ENCODE peak calls at places on chromosomes 6 and 20, in eight cellular contexts. O is OCI-LY7, B is cardiac muscle cell, J is stomach, P is astrocyte, A is dorsolateral prefrontal cortex, L is breast epithelium, F is psoas muscle. Y is an unnamed sample.

GRCh38 chr6:166514196-166514595 is 72.3 kb downstream of the RAMACL start:
- DNase-seq in L (no peak), B (no peak), A (no peak), J (no peak), F (no peak), P (no peak), O (no peak), Y (no peak)

GRCh38 chr20:17471606-17472187 is 59.5 kb downstream of the BFSP1 start:
- DNase-seq in L (no peak), A (no peak), J (no peak), B (no peak), O (no peak), P (no peak), F (no peak), Y (no peak)

GRCh38 chr20:1858859-1859258 is 36.3 kb upstream of the SIRPA start:
- DNase-seq in L (no peak), O (no peak), A (no peak), F (no peak), J (no peak), P (peak), B (no peak), Y (no peak)

GRCh38 chr20:47859255-47859654 is 74.0 kb upstream of the SULF2 start:
- DNase-seq in L (no peak), O (no peak), P (no peak), F (no peak), J (no peak), B (no peak), A (no peak), Y (no peak)

GRCh38 chr6:42059743-42060142 is 9.4 kb downstream of the TAF8 start:
- DNase-seq in P (no peak), B (no peak), J (no peak), O (no peak), F (no peak), A (no peak), L (no peak), Y (no peak)

GRCh38 chr6:143744593-143745151 is 66.9 kb downstream of the PHACTR2 start:
- DNase-seq in J (peak), F (no peak), A (no peak), B (no peak), P (peak), L (no peak), O (no peak), Y (no peak)

GRCh38 chr6:87426789-87427188 is 19.0 kb downstream of the CFAP206 start:
- DNase-seq in P (no peak), F (no peak), J (no peak), O (no peak), B (no peak), L (no peak), A (no peak), Y (no peak)

GRCh38 chr20:57568088-57568896 is 7.4 kb downstream of the PCK1 start:
- DNase-seq in P (no peak), B (no peak), L (no peak), A (no peak), J (no peak), F (no peak), O (no peak), Y (no peak)

GRCh38 chr6:35428421-35429149 is 23.6 kb upstream of the FANCE start:
- DNase-seq in L (no peak), F (no peak), B (no peak), J (no peak), P (no peak), A (no peak), O (no peak), Y (no peak)

GRCh38 chr20:34997171-34997570 is 41.5 kb downstream of the MYH7B start:
- DNase-seq in J (peak), P (no peak), B (no peak), F (no peak), O (no peak), L (no peak), A (peak), Y (peak)

GRCh38 chr6:139306582-139306981 is 14.8 kb upstream of the TXLNB start:
- DNase-seq in A (no peak), F (no peak), L (no peak), J (no peak), B (no peak), O (no peak), P (no peak), Y (no peak)

GRCh38 chr20:44979090-44979621 is 12.8 kb downstream of the STK4 start:
- DNase-seq in A (no peak), L (no peak), J (no peak), B (no peak), O (peak), F (no peak), P (peak), Y (no peak)

GRCh38 chr20:20017852-20018245 is 687 bp downstream of the NAA20 start:
- DNase-seq in L (no peak), O (peak), B (no peak), J (no peak), A (no peak), F (no peak), P (no peak), Y (no peak)

GRCh38 chr6:99334526-99335127 is 14.8 kb downstream of the FAXC start:
- DNase-seq in O (peak), P (peak), B (peak), F (no peak), L (no peak), A (no peak), J (no peak), Y (no peak)
- H3K27ac ChIP-seq in O (no peak), P (no peak), B (no peak), F (no peak), L (no peak), A (no peak), J (no peak), Y (no peak)

DNA sequence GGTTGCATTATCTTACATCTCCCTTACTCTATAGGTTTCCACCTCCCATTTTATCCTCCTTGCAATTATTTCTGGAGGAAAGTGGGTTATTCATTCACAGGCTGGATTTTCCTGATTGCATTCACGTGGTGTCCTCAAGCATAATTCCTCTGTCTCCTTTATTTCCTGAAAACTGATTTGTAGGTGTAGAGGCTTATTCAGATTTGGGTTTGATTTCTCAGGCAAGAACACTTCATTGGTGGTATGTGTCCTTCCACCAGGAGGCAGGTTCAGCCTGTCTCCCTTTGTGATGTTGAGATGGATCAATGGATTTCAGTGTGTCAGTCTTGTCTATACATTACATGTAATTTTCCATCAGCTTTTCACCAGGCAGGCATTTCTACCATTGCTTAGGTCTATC is 17.3 kb downstream of the DNPH1 start:
- DNase-seq in O (no peak), B (no peak), A (no peak), L (no peak), P (no peak), F (no peak), J (no peak), Y (no peak)
- H3K4me3 ChIP-seq in O (no peak), B (no peak), A (no peak), L (no peak), P (no peak), F (no peak), J (no peak), Y (no peak)

DNA sequence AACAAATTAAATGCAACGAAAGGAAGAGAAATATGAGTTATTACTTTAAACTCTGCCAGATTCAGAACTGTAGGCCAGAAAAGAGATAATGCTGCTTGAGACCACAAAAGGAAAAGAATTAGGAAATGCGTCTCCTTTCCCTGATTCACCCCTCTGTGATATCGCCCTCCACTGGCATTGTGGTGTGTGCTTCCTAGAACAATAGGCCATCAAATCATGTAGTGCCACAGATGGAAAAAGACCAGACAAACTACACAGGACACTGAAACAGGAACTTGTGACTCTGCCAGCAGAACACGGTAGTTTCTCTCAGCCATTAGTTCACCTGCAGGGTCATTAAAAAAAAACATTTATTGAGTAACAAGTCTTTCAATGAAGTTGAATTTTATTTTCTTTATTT is 14.8 kb upstream of the LAMA4 start:
- DNase-seq in L (no peak), B (no peak), F (no peak), P (no peak), A (no peak), O (no peak), J (no peak), Y (no peak)
- TF ChIP-seq CTCF in L (no peak), B (peak), F (peak), P (peak), A (no peak), O (no peak), J (no peak), Y (peak)

DNA sequence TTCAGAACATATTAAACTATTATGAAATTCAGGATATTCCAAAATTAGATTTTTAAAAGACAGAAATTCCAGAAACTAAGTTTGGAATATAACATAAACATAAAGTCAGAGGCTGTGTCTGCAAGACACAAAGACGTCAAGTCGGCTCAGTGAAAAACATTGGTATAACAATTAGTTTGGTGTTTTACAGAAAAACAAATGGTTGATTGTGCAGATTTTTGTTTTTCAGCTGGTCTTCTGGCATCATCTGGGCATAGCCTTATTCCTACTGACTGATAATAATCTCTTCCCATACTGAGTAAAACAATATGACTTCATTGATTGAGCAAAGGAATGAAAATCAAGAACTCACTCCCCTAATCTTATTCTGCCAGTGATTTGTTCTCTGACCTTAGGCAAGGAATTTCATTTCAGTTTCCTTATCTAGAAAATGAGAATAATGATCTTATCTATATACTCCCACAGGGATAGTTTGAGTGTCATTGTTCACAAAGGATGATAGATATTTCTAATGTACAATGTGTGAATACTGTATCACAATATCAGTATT is 84.3 kb downstream of the FRK start:
- DNase-seq in J (no peak), B (no peak), L (no peak), P (no peak), O (no peak), F (no peak), A (no peak), Y (no peak)
- H3K27ac ChIP-seq in J (no peak), B (no peak), L (no peak), P (no peak), O (no peak), F (no peak), A (peak), Y (no peak)

DNA sequence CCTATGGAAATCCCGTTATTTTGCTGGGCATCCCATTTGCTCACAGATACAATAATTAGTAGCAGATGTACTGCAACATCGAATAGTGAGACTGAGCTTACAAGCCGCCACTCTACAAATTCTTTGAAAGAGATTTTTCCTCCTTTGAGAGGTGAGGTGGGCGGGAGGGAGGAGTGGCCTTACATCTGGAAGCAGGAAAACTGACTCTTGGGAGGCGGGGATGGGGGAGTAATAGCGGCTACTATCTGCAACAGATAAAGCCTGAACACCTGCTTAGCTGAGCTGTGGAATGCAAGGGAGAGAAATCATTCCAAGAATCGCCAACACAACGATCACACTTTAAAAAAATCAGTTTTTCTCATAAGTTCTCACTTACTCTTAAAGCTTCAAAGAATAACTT is 10.1 kb downstream of the GRIK2 start:
- DNase-seq in B (no peak), A (peak), P (no peak), O (no peak), L (no peak), J (no peak), F (no peak), Y (no peak)
- H3K4me3 ChIP-seq in B (no peak), A (peak), P (no peak), O (no peak), L (no peak), J (no peak), F (no peak), Y (no peak)

DNA sequence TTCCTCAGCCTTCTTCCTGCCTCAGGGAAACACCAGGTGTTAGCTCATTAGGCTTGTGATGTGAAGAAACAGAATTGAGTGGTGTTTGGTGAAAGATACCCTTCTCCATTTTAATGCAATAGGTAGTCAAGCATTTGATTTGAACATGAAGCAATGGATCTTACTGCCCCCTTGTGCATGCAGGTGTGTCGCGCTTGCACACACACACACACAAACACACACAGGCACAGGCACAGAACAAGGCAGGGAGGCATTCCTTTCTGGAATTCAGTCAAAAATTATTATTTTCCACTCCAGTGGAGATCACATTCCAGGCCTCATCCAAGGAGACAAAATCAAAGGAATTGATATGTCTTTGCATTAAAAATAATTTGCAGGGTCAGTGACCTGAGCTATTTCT is 667.0 kb upstream of the MARCKS start:
- DNase-seq in P (no peak), F (no peak), O (no peak), B (no peak), L (no peak), J (no peak), A (no peak), Y (no peak)
- TF ChIP-seq CTCF in P (no peak), F (no peak), O (peak), B (peak), L (no peak), J (no peak), A (no peak), Y (no peak)

GRCh38 chr6:157242791-157243190 is 80.5 kb downstream of the TMEM242 start:
- DNase-seq in L (no peak), A (no peak), P (no peak), B (no peak), O (no peak), J (no peak), F (no peak), Y (no peak)
- H3K27ac ChIP-seq in L (peak), A (no peak), P (no peak), B (no peak), O (no peak), J (peak), F (peak), Y (no peak)

GRCh38 chr6:39020136-39020535 is 28.4 kb upstream of the GLP1R start:
- DNase-seq in A (no peak), J (no peak), B (no peak), O (no peak), F (no peak), L (no peak), P (no peak), Y (no peak)
- H3K4me3 ChIP-seq in A (no peak), J (no peak), B (no peak), O (no peak), F (no peak), L (no peak), P (no peak), Y (no peak)

GRCh38 chr6:90203672-90204071 is 93.0 kb downstream of the BACH2 start:
- DNase-seq in F (no peak), O (no peak), L (no peak), J (no peak), B (no peak), A (no peak), P (no peak), Y (no peak)
- TF ChIP-seq CTCF in F (no peak), O (no peak), L (no peak), J (no peak), B (no peak), A (no peak), P (no peak), Y (no peak)

GRCh38 chr20:7301807-7302206 is 534.3 kb downstream of the BMP2 start:
- DNase-seq in F (no peak), A (no peak), L (no peak), P (no peak), B (no peak), O (no peak), J (no peak), Y (no peak)
- H3K27ac ChIP-seq in F (no peak), A (no peak), L (no peak), P (no peak), B (no peak), O (no peak), J (no peak), Y (no peak)